ENCODE peak calls at places on chromosomes 16 and 17, in seven cellular contexts. E is lung microvascular endothelial cell; Z is stimulated activated CD8-positive, alpha-beta memory T cell treated with anti-CD3 and anti-CD28 coated beads, Interleukin-12 subunit alpha, Interleukin-12 subunit beta, amount 100 ng/mL, for 1 hour; Y is NCI-H69; W is chondrocyte; O is stimulated activated naive CD4-positive, alpha-beta T cell; U is NCI-H460. H is an unnamed sample.
A peak's percentile ranks its signal among the peaks of the same experiment; 100 is the strongest.

GRCh38 chr17:15377608-15378007 is 36.2 kb upstream of the TEKT3 start:
- DNase-seq in E (peak; percentile 19), Z (no peak), Y (no peak), W (no peak), O (no peak), U (no peak), H (no peak)

GRCh38 chr17:76812968-76813367 is 55.2 kb upstream of the MGAT5B start:
- DNase-seq in E (no peak), Z (no peak), Y (no peak), W (no peak), O (no peak), U (no peak), H (no peak)

GRCh38 chr16:60180609-60181008 is 1446.5 kb upstream of the GOT2 start:
- DNase-seq in E (no peak), Z (no peak), Y (no peak), W (no peak), O (no peak), U (no peak), H (no peak)

GRCh38 chr17:34713687-34714086 is 134.3 kb downstream of the TMEM132E start:
- DNase-seq in E (no peak), Z (no peak), Y (no peak), W (no peak), O (no peak), U (no peak), H (no peak)

GRCh38 chr17:17175917-17176316 is 30.2 kb downstream of the PLD6 start:
- DNase-seq in E (no peak), Z (no peak), Y (no peak), W (no peak), O (peak; percentile 39), U (no peak), H (no peak)

GRCh38 chr17:41121742-41122141 is 2.2 kb downstream of the KRTAP4-12 start:
- DNase-seq in E (no peak), Z (no peak), Y (no peak), W (no peak), O (no peak), U (no peak), H (no peak)

GRCh38 chr17:45106101-45106500 is 26.2 kb downstream of the PLCD3 start:
- DNase-seq in E (no peak), Z (no peak), Y (no peak), W (no peak), O (no peak), U (no peak), H (no peak)

GRCh38 chr17:50139950-50140885 is 10.3 kb upstream of the SAMD14 start:
- DNase-seq in E (peak; percentile 90), Z (peak; percentile 68), Y (peak; percentile 59), W (no peak), O (peak; percentile 76), U (peak; percentile 72), H (peak; percentile 78)

GRCh38 chr17:57440522-57441269 is 184.4 kb downstream of the MSI2 start:
- DNase-seq in E (peak; percentile 77), Z (peak; percentile 42), Y (peak; percentile 94), W (no peak), O (peak; percentile 66), U (peak; percentile 43), H (peak; percentile 92)

GRCh38 chr17:343875-344752 is 8.5 kb downstream of the RPH3AL start:
- DNase-seq in E (no peak), Z (no peak), Y (no peak), W (no peak), O (no peak), U (no peak), H (no peak)

H was measured in adrenal gland.